ENCODE peak calls at places on chromosomes 11 and 22, in seven cellular contexts. One of them, this sample, is unnamed.

GRCh38 chr11:116970485-116971292 is 127.5 kb downstream of the SIK3 start:
- DNase-seq in nephron progenitor cell: no peak
- DNase-seq in BE2C: no peak
- DNase-seq in G401: no peak
- DNase-seq in activated naive CD4-positive, alpha-beta T cell: no peak
- DNase-seq in Daoy: peak; percentile 62
- DNase-seq in SK-MEL-5: no peak
- DNase-seq in this sample: no peak

GRCh38 chr11:3148255-3148989 is 16.7 kb downstream of the OSBPL5 start:
- DNase-seq in Daoy: no peak
- DNase-seq in activated naive CD4-positive, alpha-beta T cell: no peak
- DNase-seq in SK-MEL-5: no peak
- DNase-seq in nephron progenitor cell: no peak
- DNase-seq in BE2C: no peak
- DNase-seq in G401: no peak
- DNase-seq in this sample: no peak

GRCh38 chr11:6608726-6609501 is 3.1 kb downstream of the TAF10 start:
- DNase-seq in G401: no peak
- DNase-seq in SK-MEL-5: no peak
- DNase-seq in nephron progenitor cell: no peak
- DNase-seq in activated naive CD4-positive, alpha-beta T cell: no peak
- DNase-seq in BE2C: no peak
- DNase-seq in Daoy: peak; percentile 51
- DNase-seq in this sample: no peak

GRCh38 chr22:30230330-30230729 is 16.2 kb downstream of the LIF start:
- DNase-seq in G401: no peak
- DNase-seq in nephron progenitor cell: no peak
- DNase-seq in Daoy: no peak
- DNase-seq in BE2C: no peak
- DNase-seq in SK-MEL-5: no peak
- DNase-seq in activated naive CD4-positive, alpha-beta T cell: no peak
- DNase-seq in this sample: no peak

GRCh38 chr11:12409621-12410005 is 32.2 kb downstream of the PARVA start:
- DNase-seq in G401: no peak
- DNase-seq in BE2C: no peak
- DNase-seq in activated naive CD4-positive, alpha-beta T cell: no peak
- DNase-seq in Daoy: no peak
- DNase-seq in SK-MEL-5: no peak
- DNase-seq in nephron progenitor cell: no peak
- DNase-seq in this sample: no peak

GRCh38 chr22:26474687-26475086 is 8.9 kb downstream of the HPS4 start:
- DNase-seq in G401: no peak
- DNase-seq in BE2C: no peak
- DNase-seq in Daoy: peak; percentile 50
- DNase-seq in SK-MEL-5: peak; percentile 80
- DNase-seq in nephron progenitor cell: no peak
- DNase-seq in activated naive CD4-positive, alpha-beta T cell: no peak
- DNase-seq in this sample: no peak

GRCh38 chr22:48923909-48924475 is 903.7 kb downstream of the BRD1 start:
- DNase-seq in BE2C: no peak
- DNase-seq in G401: no peak
- DNase-seq in Daoy: no peak
- DNase-seq in activated naive CD4-positive, alpha-beta T cell: no peak
- DNase-seq in SK-MEL-5: no peak
- DNase-seq in nephron progenitor cell: no peak
- DNase-seq in this sample: no peak

GRCh38 chr22:27201741-27202140 is 544.4 kb downstream of the MIAT start:
- DNase-seq in G401: no peak
- DNase-seq in nephron progenitor cell: no peak
- DNase-seq in activated naive CD4-positive, alpha-beta T cell: no peak
- DNase-seq in Daoy: no peak
- DNase-seq in SK-MEL-5: no peak
- DNase-seq in BE2C: no peak
- DNase-seq in this sample: no peak

GRCh38 chr11:122323754-122324421 is 207.9 kb upstream of the BLID start:
- DNase-seq in activated naive CD4-positive, alpha-beta T cell: no peak
- DNase-seq in BE2C: no peak
- DNase-seq in SK-MEL-5: no peak
- DNase-seq in Daoy: no peak
- DNase-seq in nephron progenitor cell: no peak
- DNase-seq in G401: no peak
- DNase-seq in this sample: no peak

GRCh38 chr22:39718206-39718605 is 147.7 kb downstream of the CACNA1I start:
- DNase-seq in G401: no peak
- DNase-seq in BE2C: no peak
- DNase-seq in activated naive CD4-positive, alpha-beta T cell: no peak
- DNase-seq in Daoy: no peak
- DNase-seq in nephron progenitor cell: no peak
- DNase-seq in SK-MEL-5: no peak
- DNase-seq in this sample: no peak

GRCh38 chr11:26247340-26247739 is 84.6 kb upstream of the ANO3 start:
- DNase-seq in activated naive CD4-positive, alpha-beta T cell: no peak
- DNase-seq in G401: peak; percentile 66
- DNase-seq in BE2C: no peak
- DNase-seq in nephron progenitor cell: no peak
- DNase-seq in Daoy: no peak
- DNase-seq in SK-MEL-5: no peak
- DNase-seq in this sample: no peak

GRCh38 chr22:43385770-43386641 is 25.8 kb upstream of the MPPED1 start:
- DNase-seq in SK-MEL-5: peak; percentile 84
- DNase-seq in Daoy: peak; percentile 86
- DNase-seq in BE2C: peak; percentile 86
- DNase-seq in G401: peak; percentile 78
- DNase-seq in nephron progenitor cell: peak; percentile 86
- DNase-seq in activated naive CD4-positive, alpha-beta T cell: peak; percentile 39
- DNase-seq in this sample: peak; percentile 48

GRCh38 chr11:47248664-47249377 is at the start of gene ACP2:
- DNase-seq in SK-MEL-5: peak; percentile 87
- DNase-seq in BE2C: peak; percentile 82
- DNase-seq in nephron progenitor cell: peak; percentile 85
- DNase-seq in activated naive CD4-positive, alpha-beta T cell: peak; percentile 74
- DNase-seq in Daoy: peak; percentile 88
- DNase-seq in G401: peak; percentile 91
- DNase-seq in this sample: peak; percentile 75

GRCh38 chr22:37253164-37253660 is 9.1 kb upstream of the RAC2 start:
- DNase-seq in G401: no peak
- DNase-seq in nephron progenitor cell: no peak
- DNase-seq in BE2C: no peak
- DNase-seq in Daoy: no peak
- DNase-seq in activated naive CD4-positive, alpha-beta T cell: no peak
- DNase-seq in SK-MEL-5: no peak
- DNase-seq in this sample: no peak

GRCh38 chr11:104148696-104149095 is 15.3 kb downstream of the PDGFD start:
- DNase-seq in Daoy: no peak
- DNase-seq in G401: no peak
- DNase-seq in SK-MEL-5: no peak
- DNase-seq in activated naive CD4-positive, alpha-beta T cell: no peak
- DNase-seq in BE2C: no peak
- DNase-seq in nephron progenitor cell: no peak
- DNase-seq in this sample: no peak

GRCh38 chr22:42921301-42921700 is 64.2 kb upstream of the ARFGAP3 start:
- DNase-seq in G401: no peak
- DNase-seq in BE2C: no peak
- DNase-seq in SK-MEL-5: no peak
- DNase-seq in Daoy: no peak
- DNase-seq in activated naive CD4-positive, alpha-beta T cell: no peak
- DNase-seq in nephron progenitor cell: no peak
- DNase-seq in this sample: no peak

GRCh38 chr11:32891657-32892354 is 805 bp upstream of the QSER1 start:
- DNase-seq in nephron progenitor cell: no peak
- DNase-seq in BE2C: peak; percentile 4
- DNase-seq in G401: no peak
- DNase-seq in activated naive CD4-positive, alpha-beta T cell: no peak
- DNase-seq in SK-MEL-5: peak; percentile 6
- DNase-seq in Daoy: peak; percentile 15
- DNase-seq in this sample: no peak

GRCh38 chr22:44338906-44339305 is 26.2 kb upstream of the SHISAL1 start:
- DNase-seq in nephron progenitor cell: no peak
- DNase-seq in BE2C: no peak
- DNase-seq in G401: no peak
- DNase-seq in SK-MEL-5: no peak
- DNase-seq in activated naive CD4-positive, alpha-beta T cell: no peak
- DNase-seq in Daoy: no peak
- DNase-seq in this sample: no peak

GRCh38 chr11:133821776-133822175 is 23.5 kb downstream of the SPATA19 start:
- DNase-seq in activated naive CD4-positive, alpha-beta T cell: no peak
- DNase-seq in SK-MEL-5: peak; percentile 75
- DNase-seq in Daoy: peak; percentile 80
- DNase-seq in BE2C: peak; percentile 71
- DNase-seq in G401: peak; percentile 69
- DNase-seq in nephron progenitor cell: peak; percentile 75
- DNase-seq in this sample: no peak

GRCh38 chr11:15655552-15655951 is 540.8 kb downstream of the INSC start:
- DNase-seq in Daoy: no peak
- DNase-seq in SK-MEL-5: no peak
- DNase-seq in activated naive CD4-positive, alpha-beta T cell: no peak
- DNase-seq in nephron progenitor cell: no peak
- DNase-seq in BE2C: no peak
- DNase-seq in G401: no peak
- DNase-seq in this sample: no peak

GRCh38 chr11:69205125-69205928 is 49.6 kb downstream of the SMIM38 start:
- DNase-seq in nephron progenitor cell: no peak
- DNase-seq in Daoy: no peak
- DNase-seq in BE2C: no peak
- DNase-seq in G401: no peak
- DNase-seq in SK-MEL-5: no peak
- DNase-seq in activated naive CD4-positive, alpha-beta T cell: no peak
- DNase-seq in this sample: no peak

GRCh38 chr22:38126928-38127668 is 16.6 kb upstream of the BAIAP2L2 start:
- DNase-seq in SK-MEL-5: no peak
- DNase-seq in G401: no peak
- DNase-seq in activated naive CD4-positive, alpha-beta T cell: no peak
- DNase-seq in Daoy: no peak
- DNase-seq in BE2C: peak; percentile 42
- DNase-seq in nephron progenitor cell: no peak
- DNase-seq in this sample: no peak

GRCh38 chr22:27962268-27963191 is 43.5 kb upstream of the PITPNB start:
- DNase-seq in Daoy: no peak
- DNase-seq in activated naive CD4-positive, alpha-beta T cell: no peak
- DNase-seq in nephron progenitor cell: no peak
- DNase-seq in G401: peak; percentile 34
- DNase-seq in SK-MEL-5: no peak
- DNase-seq in BE2C: no peak
- DNase-seq in this sample: no peak

GRCh38 chr11:108895579-108896480 is 231.0 kb downstream of the DDX10 start:
- DNase-seq in activated naive CD4-positive, alpha-beta T cell: no peak
- DNase-seq in BE2C: no peak
- DNase-seq in Daoy: peak; percentile 47
- DNase-seq in G401: no peak
- DNase-seq in nephron progenitor cell: no peak
- DNase-seq in SK-MEL-5: peak; percentile 42
- DNase-seq in this sample: no peak

This sample was measured in fibroblast of the conjunctiva.